ENCODE peak calls at places on chromosomes 16 and 17, in five cellular contexts. Y is GM12878, T is PC-3, G is left cardiac atrium, W is RWPE1. Q is an unnamed sample.

GRCh38 chr16:58451945-58452401 is 48.0 kb upstream of the NDRG4 start:
- DNase-seq in Y (no peak), T (peak; percentile 84), G (no peak), W (peak; percentile 29), Q (no peak)

GRCh38 chr17:27623578-27623977 is 7.4 kb upstream of the LGALS9 start:
- DNase-seq in Y (no peak), T (no peak), G (no peak), W (no peak), Q (no peak)

GRCh38 chr17:49887744-49888360 is 40.0 kb upstream of the TAC4 start:
- DNase-seq in Y (no peak), T (peak; percentile 64), G (no peak), W (peak; percentile 51), Q (no peak)

GRCh38 chr17:32546031-32546444 is 59.2 kb downstream of the CDK5R1 start:
- DNase-seq in Y (no peak), T (no peak), G (no peak), W (no peak), Q (no peak)

GRCh38 chr16:30040221-30040620 is 9.2 kb upstream of the TLCD3B start:
- DNase-seq in Y (no peak), T (no peak), G (no peak), W (no peak), Q (no peak)

GRCh38 chr17:78316115-78316866 is 43.6 kb downstream of the SOCS3 start:
- DNase-seq in Y (no peak), T (no peak), G (no peak), W (no peak), Q (no peak)

GRCh38 chr17:44315760-44316731 is 7.6 kb downstream of the RUNDC3A start:
- DNase-seq in Y (no peak), T (no peak), G (no peak), W (no peak), Q (no peak)

GRCh38 chr17:49587366-49588073 is 11.8 kb downstream of the NXPH3 start:
- DNase-seq in Y (no peak), T (no peak), G (no peak), W (no peak), Q (no peak)

GRCh38 chr16:4067262-4068001 is 48.8 kb downstream of the ADCY9 start:
- DNase-seq in Y (no peak), T (no peak), G (no peak), W (no peak), Q (no peak)

GRCh38 chr16:491225-491919 is 36.1 kb upstream of the CAPN15 start:
- DNase-seq in Y (no peak), T (no peak), G (no peak), W (no peak), Q (no peak)

GRCh38 chr16:763903-764750 is 3.6 kb downstream of the MSLN start:
- DNase-seq in Y (no peak), T (no peak), G (no peak), W (no peak), Q (no peak)

GRCh38 chr17:1606352-1606985 is 22.2 kb downstream of the SLC43A2 start:
- DNase-seq in Y (no peak), T (no peak), G (no peak), W (no peak), Q (no peak)

GRCh38 chr17:41695954-41696720 is 7.5 kb downstream of the EIF1 start:
- DNase-seq in Y (no peak), T (peak; percentile 73), G (peak; percentile 61), W (peak; percentile 77), Q (no peak)

GRCh38 chr17:28827672-28828071 is 14.9 kb downstream of the FAM222B start:
- DNase-seq in Y (no peak), T (no peak), G (no peak), W (no peak), Q (no peak)

GRCh38 chr16:67917852-67918236 is 13.8 kb downstream of the CTRL start:
- DNase-seq in Y (no peak), T (peak; percentile 87), G (no peak), W (peak; percentile 87), Q (no peak)

GRCh38 chr17:73645050-73645871 is 1.0 kb upstream of the SDK2 start:
- DNase-seq in Y (no peak), T (no peak), G (peak; percentile 57), W (peak; percentile 22), Q (no peak)

GRCh38 chr17:76923491-76923890 is 55.3 kb downstream of the MGAT5B start:
- DNase-seq in Y (no peak), T (no peak), G (no peak), W (no peak), Q (no peak)

GRCh38 chr17:20611314-20611713 is 31.8 kb downstream of the CDRT15L2 start:
- DNase-seq in Y (no peak), T (no peak), G (no peak), W (no peak), Q (no peak)

GRCh38 chr16:29975811-29976511 is 2.3 kb downstream of the TAOK2 start:
- DNase-seq in Y (no peak), T (peak; percentile 1), G (no peak), W (no peak), Q (no peak)

GRCh38 chr17:45395569-45396415 is 36.9 kb downstream of the ARHGAP27 start:
- DNase-seq in Y (no peak), T (no peak), G (no peak), W (no peak), Q (no peak)

GRCh38 chr17:50117202-50118040 is 12.5 kb downstream of the SAMD14 start:
- DNase-seq in Y (no peak), T (peak; percentile 85), G (peak; percentile 69), W (peak; percentile 60), Q (no peak)

GRCh38 chr16:72149676-72150464 is 22.1 kb downstream of the PMFBP1 start:
- DNase-seq in Y (no peak), T (no peak), G (no peak), W (no peak), Q (no peak)